ENCODE peak calls at places on chromosomes 11 and 22, in eight cellular contexts. One of them, this sample, is unnamed.

GRCh38 chr11:124605719-124606118 is 5.5 kb upstream of the PANX3 start:
- DNase-seq in colonic mucosa: peak
- DNase-seq in PC-3: no peak
- DNase-seq in HCT116: no peak
- DNase-seq in NT2/D1: no peak
- DNase-seq in K562: no peak
- DNase-seq in IMR-90: no peak
- DNase-seq in H9: no peak
- DNase-seq in this sample: no peak

GRCh38 chr22:37109242-37109917 is at the start of gene TMPRSS6:
- DNase-seq in H9: no peak
- DNase-seq in IMR-90: no peak
- DNase-seq in HCT116: no peak
- DNase-seq in colonic mucosa: no peak
- DNase-seq in NT2/D1: no peak
- DNase-seq in PC-3: no peak
- DNase-seq in K562: no peak
- DNase-seq in this sample: no peak

GRCh38 chr11:28017816-28018215 is 90.1 kb downstream of the KIF18A start:
- DNase-seq in PC-3: peak
- DNase-seq in colonic mucosa: no peak
- DNase-seq in IMR-90: peak
- DNase-seq in H9: no peak
- DNase-seq in NT2/D1: no peak
- DNase-seq in K562: no peak
- DNase-seq in HCT116: no peak
- DNase-seq in this sample: no peak

GRCh38 chr11:88411265-88411664 is 73.7 kb upstream of the CTSC start:
- DNase-seq in K562: no peak
- DNase-seq in PC-3: peak
- DNase-seq in NT2/D1: no peak
- DNase-seq in colonic mucosa: no peak
- DNase-seq in IMR-90: peak
- DNase-seq in HCT116: no peak
- DNase-seq in H9: no peak
- DNase-seq in this sample: no peak

GRCh38 chr11:35681181-35681767 is 18.7 kb downstream of the TRIM44 start:
- DNase-seq in K562: peak
- DNase-seq in PC-3: peak
- DNase-seq in H9: no peak
- DNase-seq in HCT116: no peak
- DNase-seq in NT2/D1: no peak
- DNase-seq in colonic mucosa: no peak
- DNase-seq in IMR-90: no peak
- DNase-seq in this sample: no peak

GRCh38 chr11:2752923-2753322 is 53.1 kb upstream of the KCNQ1OT1 start:
- DNase-seq in K562: no peak
- DNase-seq in HCT116: no peak
- DNase-seq in NT2/D1: no peak
- DNase-seq in IMR-90: peak
- DNase-seq in PC-3: no peak
- DNase-seq in colonic mucosa: no peak
- DNase-seq in H9: no peak
- DNase-seq in this sample: no peak

GRCh38 chr22:38949889-38950405 is 7.5 kb upstream of the APOBEC3A start:
- DNase-seq in HCT116: no peak
- DNase-seq in colonic mucosa: no peak
- DNase-seq in K562: no peak
- DNase-seq in PC-3: no peak
- DNase-seq in IMR-90: no peak
- DNase-seq in H9: no peak
- DNase-seq in NT2/D1: no peak
- DNase-seq in this sample: no peak

GRCh38 chr22:43955883-43956286 is 643 bp downstream of the SAMM50 start:
- DNase-seq in colonic mucosa: no peak
- DNase-seq in IMR-90: no peak
- DNase-seq in PC-3: no peak
- DNase-seq in H9: no peak
- DNase-seq in NT2/D1: no peak
- DNase-seq in HCT116: no peak
- DNase-seq in K562: no peak
- DNase-seq in this sample: peak

GRCh38 chr11:109728056-109728455 is 306.1 kb downstream of the C11orf87 start:
- DNase-seq in H9: no peak
- DNase-seq in PC-3: peak
- DNase-seq in K562: no peak
- DNase-seq in NT2/D1: no peak
- DNase-seq in IMR-90: no peak
- DNase-seq in HCT116: peak
- DNase-seq in colonic mucosa: peak
- DNase-seq in this sample: no peak

GRCh38 chr22:50479686-50480085 is 1.7 kb upstream of the ADM2 start:
- DNase-seq in NT2/D1: no peak
- DNase-seq in H9: no peak
- DNase-seq in HCT116: no peak
- DNase-seq in IMR-90: no peak
- DNase-seq in K562: no peak
- DNase-seq in PC-3: no peak
- DNase-seq in colonic mucosa: no peak
- DNase-seq in this sample: no peak

GRCh38 chr22:50483106-50483505 is 1.8 kb downstream of the ADM2 start:
- DNase-seq in HCT116: no peak
- DNase-seq in PC-3: no peak
- DNase-seq in NT2/D1: no peak
- DNase-seq in H9: no peak
- DNase-seq in K562: no peak
- DNase-seq in IMR-90: no peak
- DNase-seq in colonic mucosa: no peak
- DNase-seq in this sample: no peak

GRCh38 chr22:50482107-50483074 is 1.0 kb downstream of the ADM2 start:
- DNase-seq in IMR-90: no peak
- DNase-seq in H9: no peak
- DNase-seq in NT2/D1: no peak
- DNase-seq in K562: no peak
- DNase-seq in HCT116: no peak
- DNase-seq in colonic mucosa: no peak
- DNase-seq in PC-3: no peak
- DNase-seq in this sample: no peak

GRCh38 chr22:50481045-50481439 is 301 bp upstream of the ADM2 start:
- DNase-seq in NT2/D1: no peak
- DNase-seq in PC-3: no peak
- DNase-seq in H9: no peak
- DNase-seq in IMR-90: no peak
- DNase-seq in K562: no peak
- DNase-seq in colonic mucosa: no peak
- DNase-seq in HCT116: no peak
- DNase-seq in this sample: no peak

DNA sequence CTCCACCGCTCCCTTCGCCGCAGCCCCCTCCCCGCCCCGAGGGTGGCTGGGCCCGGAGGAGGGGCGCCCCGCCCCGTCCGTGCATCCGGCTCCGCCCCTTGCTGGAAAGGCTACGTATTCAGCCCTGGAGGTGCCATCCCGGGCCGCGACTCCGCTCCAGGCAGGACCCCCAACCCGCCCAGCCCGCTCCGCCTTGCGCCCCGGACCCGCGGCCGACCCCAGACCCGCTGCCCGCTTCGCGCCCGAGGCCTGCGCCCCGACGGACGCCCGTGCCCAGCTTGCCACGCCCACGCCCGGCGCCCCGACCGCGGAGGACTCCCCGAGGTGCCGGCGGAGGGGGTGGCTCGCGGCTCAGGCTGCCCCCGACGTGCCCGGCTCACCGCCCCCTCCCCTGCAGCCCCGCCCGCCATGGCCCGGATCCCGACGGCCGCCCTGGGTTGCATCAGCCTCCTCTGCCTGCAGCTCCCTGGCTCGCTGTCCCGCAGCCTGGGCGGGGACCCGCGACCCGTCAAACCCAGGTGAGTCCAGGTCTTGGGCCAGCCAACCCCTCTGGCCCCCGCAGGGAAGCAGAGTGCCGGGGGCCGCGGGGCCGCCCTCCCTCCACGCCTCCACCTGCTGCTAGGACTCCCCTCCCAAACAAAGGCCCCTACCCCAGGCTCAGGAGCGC is at the start of gene ADM2:
- DNase-seq in H9: peak
- DNase-seq in PC-3: no peak
- DNase-seq in colonic mucosa: peak
- DNase-seq in NT2/D1: no peak
- DNase-seq in IMR-90: no peak
- DNase-seq in HCT116: no peak
- DNase-seq in K562: peak
- DNase-seq in this sample: no peak
- H3K9ac ChIP-seq in H9: no peak
- H3K9ac ChIP-seq in PC-3: no peak
- H3K9ac ChIP-seq in colonic mucosa: peak
- H3K9ac ChIP-seq in NT2/D1: peak
- H3K9ac ChIP-seq in IMR-90: peak
- H3K9ac ChIP-seq in HCT116: peak
- H3K9ac ChIP-seq in K562: peak
- H3K9ac ChIP-seq in this sample: no peak

GRCh38 chr11:65478411-65479183 is 20.2 kb upstream of the MALAT1 start:
- DNase-seq in IMR-90: peak
- DNase-seq in colonic mucosa: peak
- DNase-seq in PC-3: no peak
- DNase-seq in HCT116: no peak
- DNase-seq in K562: peak
- DNase-seq in H9: no peak
- DNase-seq in NT2/D1: no peak
- DNase-seq in this sample: no peak
- H3K9ac ChIP-seq in IMR-90: peak
- H3K9ac ChIP-seq in colonic mucosa: peak
- H3K9ac ChIP-seq in PC-3: no peak
- H3K9ac ChIP-seq in HCT116: peak
- H3K9ac ChIP-seq in K562: peak
- H3K9ac ChIP-seq in H9: no peak
- H3K9ac ChIP-seq in NT2/D1: peak
- H3K9ac ChIP-seq in this sample: peak

DNA sequence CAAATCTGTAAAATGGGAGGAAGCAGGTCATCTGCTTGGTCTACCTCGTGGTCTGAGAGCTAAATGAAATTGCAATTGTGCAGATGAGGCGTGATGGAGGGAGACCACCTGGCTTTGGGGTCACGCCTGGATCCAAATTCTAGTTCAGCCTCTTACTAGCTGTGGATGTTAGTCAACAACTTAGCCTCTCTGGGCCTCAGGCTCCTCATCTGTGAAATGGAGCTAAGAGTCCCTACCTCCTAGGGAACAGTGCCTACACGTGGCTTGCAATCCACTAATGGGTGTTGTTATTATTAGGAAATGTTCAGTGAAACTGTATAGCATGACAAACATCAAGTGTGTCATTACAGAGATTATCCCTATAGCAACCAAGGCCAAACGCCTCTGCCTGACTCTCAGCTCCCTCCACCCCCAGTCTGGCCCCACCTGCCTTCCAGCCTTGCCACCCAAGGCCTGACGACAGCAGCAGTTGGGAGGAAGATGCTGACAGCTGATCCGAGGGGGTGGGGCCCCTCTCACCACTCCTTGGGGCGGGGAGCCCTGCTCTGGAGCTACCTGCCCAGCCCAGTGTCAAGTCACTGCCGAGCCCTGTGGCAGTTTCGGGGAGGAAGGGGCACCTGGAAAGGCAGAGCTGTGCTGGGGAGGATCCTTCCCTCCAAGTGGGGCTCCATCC is 1.7 kb upstream of the RHOD start:
- DNase-seq in colonic mucosa: peak
- DNase-seq in IMR-90: peak
- DNase-seq in H9: no peak
- DNase-seq in PC-3: peak
- DNase-seq in HCT116: peak
- DNase-seq in K562: peak
- DNase-seq in NT2/D1: no peak
- DNase-seq in this sample: peak
- H3K9ac ChIP-seq in colonic mucosa: peak
- H3K9ac ChIP-seq in IMR-90: no peak
- H3K9ac ChIP-seq in H9: no peak
- H3K9ac ChIP-seq in PC-3: peak
- H3K9ac ChIP-seq in HCT116: peak
- H3K9ac ChIP-seq in K562: peak
- H3K9ac ChIP-seq in NT2/D1: no peak
- H3K9ac ChIP-seq in this sample: no peak

GRCh38 chr11:94201004-94201465 is 72.4 kb downstream of the PANX1 start:
- DNase-seq in colonic mucosa: no peak
- DNase-seq in NT2/D1: no peak
- DNase-seq in PC-3: peak
- DNase-seq in HCT116: no peak
- DNase-seq in K562: no peak
- DNase-seq in H9: no peak
- DNase-seq in IMR-90: peak
- DNase-seq in this sample: no peak
- H3K9ac ChIP-seq in colonic mucosa: no peak
- H3K9ac ChIP-seq in NT2/D1: no peak
- H3K9ac ChIP-seq in PC-3: no peak
- H3K9ac ChIP-seq in HCT116: no peak
- H3K9ac ChIP-seq in K562: no peak
- H3K9ac ChIP-seq in H9: no peak
- H3K9ac ChIP-seq in IMR-90: no peak
- H3K9ac ChIP-seq in this sample: no peak

This sample was measured in DND-41.